ENCODE peak calls at places on chromosomes 16 and 17, in four cellular contexts. M, R, N and A are unnamed samples.
A peak's percentile ranks its signal among the peaks of the same experiment; 100 is the strongest.

GRCh38 chr17:18920911-18921441 is 31.0 kb upstream of the SLC5A10 start:
- DNase-seq in R (no peak), M (peak; percentile 32), N (no peak), A (no peak)

GRCh38 chr16:89037261-89038152 is 56.1 kb upstream of the ACSF3 start:
- DNase-seq in M (no peak), N (peak; percentile 38), R (peak; percentile 78), A (peak; percentile 81)

GRCh38 chr17:68441064-68441770 is 16.1 kb downstream of the WIPI1 start:
- DNase-seq in M (no peak), R (no peak), N (no peak), A (peak; percentile 57)

GRCh38 chr16:88087517-88087877 is 136.3 kb downstream of the BANP start:
- DNase-seq in R (no peak), N (no peak), M (no peak), A (no peak)

GRCh38 chr17:39244016-39244599 is 18.4 kb upstream of the STAC2 start:
- DNase-seq in R (peak; percentile 33), N (no peak), M (no peak), A (no peak)

GRCh38 chr16:85888405-85889331 is 10.3 kb upstream of the IRF8 start:
- DNase-seq in R (no peak), N (peak; percentile 67), M (peak; percentile 33), A (no peak)

GRCh38 chr17:64992325-64992802 is 64.2 kb downstream of the GNA13 start:
- DNase-seq in R (no peak), M (peak; percentile 59), N (peak; percentile 74), A (no peak)

GRCh38 chr17:35088647-35088910 is 25.1 kb upstream of the RFFL start:
- DNase-seq in R (no peak), M (no peak), N (peak; percentile 64), A (peak; percentile 23)

GRCh38 chr16:82748026-82748425 is 121.3 kb downstream of the CDH13 start:
- DNase-seq in N (no peak), M (no peak), R (no peak), A (no peak)

GRCh38 chr16:46949216-46949892 is 24.1 kb downstream of the DNAJA2 start:
- DNase-seq in M (no peak), N (no peak), R (no peak), A (no peak)

GRCh38 chr17:80952291-80952690 is 39.4 kb upstream of the CHMP6 start:
- DNase-seq in R (peak; percentile 6), N (no peak), M (no peak), A (no peak)

GRCh38 chr17:83109793-83110645 is 30.6 kb downstream of the METRNL start:
- DNase-seq in R (no peak), M (peak; percentile 79), N (peak; percentile 93), A (no peak)

GRCh38 chr17:81536299-81537290 is 8.4 kb downstream of the FSCN2 start:
- DNase-seq in R (peak; percentile 46), M (no peak), N (no peak), A (no peak)

GRCh38 chr17:67608691-67609090 is 109.0 kb upstream of the NOL11 start:
- DNase-seq in N (no peak), M (no peak), R (no peak), A (no peak)

GRCh38 chr16:12896562-12896961 is 4.8 kb upstream of the SHISA9 start:
- DNase-seq in R (peak; percentile 24), M (peak; percentile 74), N (peak; percentile 60), A (peak; percentile 19)

GRCh38 chr16:84832488-84833141 is 12.8 kb downstream of the CRISPLD2 start:
- DNase-seq in M (no peak), N (no peak), R (no peak), A (no peak)

GRCh38 chr17:6299275-6299674 is 135.6 kb downstream of the AIPL1 start:
- DNase-seq in R (no peak), M (no peak), N (no peak), A (no peak)

GRCh38 chr16:85074225-85074914 is 37.9 kb downstream of the CIBAR2 start:
- DNase-seq in M (no peak), R (no peak), N (no peak), A (no peak)

GRCh38 chr16:84826558-84826941 is 6.8 kb downstream of the CRISPLD2 start:
- DNase-seq in R (no peak), M (no peak), N (no peak), A (no peak)

GRCh38 chr17:14158707-14159106 is 78.0 kb downstream of the CDRT15 start:
- DNase-seq in M (no peak), R (no peak), N (no peak), A (no peak)

GRCh38 chr17:28912281-28912937 is 9.5 kb upstream of the DHRS13 start:
- DNase-seq in R (peak; percentile 32), M (no peak), N (peak; percentile 40), A (peak; percentile 96)

GRCh38 chr17:48002920-48003685 is 32.2 kb downstream of the CDK5RAP3 start:
- DNase-seq in R (peak; percentile 50), N (no peak), M (no peak), A (no peak)

GRCh38 chr17:40563371-40564052 is 1.8 kb downstream of the CCR7 start:
- DNase-seq in R (no peak), M (no peak), N (no peak), A (no peak)

DNA sequence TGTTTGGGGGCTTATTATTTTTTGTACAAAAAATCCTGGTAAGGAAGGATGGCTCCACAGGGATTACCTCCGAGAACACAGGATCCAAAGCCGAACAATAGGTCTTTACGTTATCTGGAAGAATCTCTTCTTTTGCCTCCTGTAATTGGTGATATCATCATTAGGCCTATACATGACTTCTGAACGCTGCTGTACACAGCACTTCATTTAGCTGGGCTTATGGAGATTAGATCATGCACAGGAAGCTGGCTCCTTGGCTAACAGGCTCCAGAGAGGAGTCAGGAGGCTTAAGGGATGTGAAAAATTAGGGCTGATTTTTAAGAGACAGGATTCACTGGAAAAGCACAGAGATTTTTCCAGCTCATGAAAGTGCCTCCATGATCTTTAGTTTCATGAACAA is 54.7 kb downstream of the TANGO6 start:
- DNase-seq in R (no peak), N (no peak), M (no peak), A (no peak)
- TF ChIP-seq NR3C1 in R (no peak), N (no peak), M (no peak), A (no peak)

GRCh38 chr17:73092518-73093135 is at the start of gene SLC39A11:
- DNase-seq in M (peak; percentile 92), N (peak; percentile 95), R (peak; percentile 93), A (peak; percentile 95)

GRCh38 chr17:73091410-73091769 is 1.1 kb downstream of the SLC39A11 start:
- DNase-seq in M (no peak), R (no peak), N (no peak), A (no peak)

GRCh38 chr17:73090396-73091202 is 1.9 kb downstream of the SLC39A11 start:
- DNase-seq in M (peak; percentile 94), R (no peak), N (no peak), A (no peak)

GRCh38 chr17:73093286-73093685 is 798 bp upstream of the SLC39A11 start:
- DNase-seq in M (no peak), N (no peak), R (no peak), A (no peak)

GRCh38 chr17:73091770-73092517 is 544 bp downstream of the SLC39A11 start:
- DNase-seq in N (peak; percentile 21), M (peak; percentile 67), R (peak; percentile 54), A (peak; percentile 64)
- TF ChIP-seq NR3C1 in N (no peak), M (no peak), R (no peak), A (no peak)

DNA sequence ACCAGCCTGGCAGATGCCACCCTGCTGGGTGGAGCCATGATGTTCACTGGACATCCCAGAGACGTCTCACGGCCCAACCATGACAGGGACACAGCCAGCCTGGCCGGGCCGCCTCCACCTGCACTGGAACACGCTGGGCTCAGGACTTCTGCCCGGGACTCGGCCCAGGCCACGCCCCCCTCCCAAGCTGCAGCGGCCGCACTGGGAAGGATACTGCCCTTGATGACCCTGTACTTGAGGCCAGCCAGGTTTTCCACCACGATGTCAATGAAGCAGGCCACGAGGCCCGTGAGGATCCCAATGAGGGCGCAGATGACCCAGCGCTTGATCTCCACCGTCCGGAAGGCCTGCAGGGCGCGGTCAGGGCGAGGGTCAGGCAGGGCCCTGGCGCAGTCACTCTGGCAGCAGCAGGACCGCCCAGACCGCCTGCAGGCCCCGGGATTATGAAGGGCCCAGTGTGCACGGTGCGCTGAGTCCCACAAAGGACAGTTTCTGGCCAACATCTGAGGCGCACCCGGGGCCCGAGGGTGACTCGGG is 14.2 kb downstream of the CLCN7 start:
- DNase-seq in R (peak; percentile 8), M (no peak), N (no peak), A (no peak)
- TF ChIP-seq NR3C1 in R (no peak), M (no peak), N (no peak), A (no peak)

GRCh38 chr16:10172848-10173655 is 9.2 kb downstream of the GRIN2A start:
- DNase-seq in N (no peak), R (no peak), M (no peak), A (peak; percentile 30)
- TF ChIP-seq NR3C1 in N (no peak), R (no peak), M (no peak), A (no peak)

DNA sequence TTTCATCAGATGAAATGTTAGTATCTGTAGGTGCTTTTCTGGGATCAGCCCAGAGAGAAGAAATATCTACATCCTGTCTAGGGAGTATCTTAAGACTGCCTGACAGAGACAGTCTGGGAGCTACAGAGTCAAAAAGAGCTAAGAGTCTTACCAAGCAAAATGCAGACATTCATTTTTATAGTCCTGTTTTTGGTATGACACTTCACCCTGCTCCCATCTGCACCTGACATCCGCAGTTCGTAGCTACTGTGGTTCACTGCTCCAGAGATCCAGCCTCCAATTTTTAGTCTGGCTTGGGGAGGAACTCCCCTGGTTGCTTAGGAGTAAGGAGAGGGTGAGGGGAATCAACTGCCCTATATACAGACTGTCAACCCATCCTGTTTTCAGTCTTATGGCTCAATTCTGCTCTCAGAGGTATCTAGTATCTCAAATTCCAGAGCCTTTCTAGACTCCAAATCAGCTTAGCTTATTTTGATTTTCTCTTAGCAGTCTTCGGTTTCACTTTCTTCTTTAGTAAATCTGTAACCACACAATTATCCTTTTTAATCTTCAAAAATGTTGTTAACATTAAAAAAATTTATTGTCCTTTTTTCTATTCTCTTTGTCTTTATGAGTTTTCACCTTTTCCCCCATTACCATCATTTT is 97.8 kb downstream of the TMEM100 start:
- DNase-seq in M (no peak), N (no peak), R (no peak), A (no peak)
- TF ChIP-seq NR3C1 in M (no peak), N (no peak), R (no peak), A (no peak)

DNA sequence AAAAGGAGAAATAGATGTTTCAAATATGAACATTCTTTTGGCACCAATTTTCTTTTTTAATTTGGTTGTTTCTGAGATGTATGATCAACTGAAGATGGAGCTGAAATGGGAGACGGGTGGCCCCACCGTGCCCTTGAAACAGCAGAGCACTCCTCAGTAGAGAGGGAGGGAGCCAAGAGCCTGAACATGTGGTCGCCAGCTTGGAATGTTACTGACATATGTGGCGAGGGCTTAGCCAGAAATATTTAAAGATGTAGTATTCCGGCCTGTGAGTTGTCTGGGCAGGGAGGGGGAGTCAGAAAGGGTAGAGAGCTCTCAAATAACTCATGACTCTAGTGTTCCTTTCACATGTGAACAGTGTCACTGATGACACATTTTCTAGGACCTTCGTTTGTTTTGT is 13.3 kb upstream of the MRC2 start:
- DNase-seq in M (no peak), N (no peak), R (no peak), A (no peak)
- TF ChIP-seq NR3C1 in M (no peak), N (no peak), R (no peak), A (no peak)